ENCODE peak calls at places on chromosomes 12 and 14, in five cellular contexts. One of them, this sample, is unnamed.

GRCh38 chr12:51905507-51906438 is 1.5 kb upstream of the ACVRL1 start:
- DNase-seq in A549: no peak
- DNase-seq in adrenal gland: no peak
- DNase-seq in stomach: peak
- DNase-seq in dorsolateral prefrontal cortex: peak
- DNase-seq in this sample: no peak

GRCh38 chr12:74227846-74228545 is 309.6 kb upstream of the ATXN7L3B start:
- DNase-seq in stomach: no peak
- DNase-seq in adrenal gland: no peak
- DNase-seq in A549: no peak
- DNase-seq in dorsolateral prefrontal cortex: no peak
- DNase-seq in this sample: no peak

GRCh38 chr12:115419145-115419646 is 735.2 kb upstream of the TBX3 start:
- DNase-seq in dorsolateral prefrontal cortex: no peak
- DNase-seq in A549: no peak
- DNase-seq in stomach: no peak
- DNase-seq in adrenal gland: no peak
- DNase-seq in this sample: no peak

GRCh38 chr14:69475194-69475818 is 9.2 kb upstream of the PLEKHD1 start:
- DNase-seq in dorsolateral prefrontal cortex: no peak
- DNase-seq in A549: peak
- DNase-seq in adrenal gland: no peak
- DNase-seq in stomach: no peak
- DNase-seq in this sample: no peak

GRCh38 chr12:133130808-133131128 is 341 bp downstream of the ZNF10 start:
- DNase-seq in stomach: peak
- DNase-seq in adrenal gland: peak
- DNase-seq in A549: no peak
- DNase-seq in dorsolateral prefrontal cortex: peak
- DNase-seq in this sample: no peak

GRCh38 chr14:99169776-99170356 is 102.1 kb downstream of the BCL11B start:
- DNase-seq in stomach: peak
- DNase-seq in dorsolateral prefrontal cortex: no peak
- DNase-seq in adrenal gland: no peak
- DNase-seq in A549: no peak
- DNase-seq in this sample: no peak

GRCh38 chr14:25150401-25150800 is 100.5 kb upstream of the STXBP6 start:
- DNase-seq in A549: no peak
- DNase-seq in dorsolateral prefrontal cortex: no peak
- DNase-seq in adrenal gland: no peak
- DNase-seq in stomach: no peak
- DNase-seq in this sample: no peak

GRCh38 chr12:40104461-40105264 is 1.2 kb downstream of the SLC2A13 start:
- DNase-seq in dorsolateral prefrontal cortex: no peak
- DNase-seq in adrenal gland: peak
- DNase-seq in stomach: no peak
- DNase-seq in A549: peak
- DNase-seq in this sample: no peak

GRCh38 chr14:82855912-82856381 is 1322.3 kb upstream of the SEL1L start:
- DNase-seq in dorsolateral prefrontal cortex: no peak
- DNase-seq in A549: no peak
- DNase-seq in stomach: no peak
- DNase-seq in adrenal gland: no peak
- DNase-seq in this sample: no peak

GRCh38 chr14:94864421-94865195 is 94.7 kb upstream of the GSC start:
- DNase-seq in stomach: no peak
- DNase-seq in adrenal gland: no peak
- DNase-seq in dorsolateral prefrontal cortex: no peak
- DNase-seq in A549: no peak
- DNase-seq in this sample: no peak

GRCh38 chr12:30805959-30806358 is 51.2 kb upstream of the CAPRIN2 start:
- DNase-seq in adrenal gland: no peak
- DNase-seq in dorsolateral prefrontal cortex: no peak
- DNase-seq in A549: no peak
- DNase-seq in stomach: no peak
- DNase-seq in this sample: no peak

GRCh38 chr14:22452330-22452729 is 136.7 kb downstream of the DAD1 start:
- DNase-seq in dorsolateral prefrontal cortex: no peak
- DNase-seq in A549: no peak
- DNase-seq in adrenal gland: no peak
- DNase-seq in stomach: no peak
- DNase-seq in this sample: no peak

GRCh38 chr14:22449612-22449930 is 139.5 kb downstream of the DAD1 start:
- DNase-seq in dorsolateral prefrontal cortex: no peak
- DNase-seq in A549: no peak
- DNase-seq in stomach: no peak
- DNase-seq in adrenal gland: no peak
- DNase-seq in this sample: no peak

GRCh38 chr14:22448905-22449611 is 140.0 kb downstream of the DAD1 start:
- DNase-seq in A549: no peak
- DNase-seq in adrenal gland: no peak
- DNase-seq in stomach: no peak
- DNase-seq in dorsolateral prefrontal cortex: no peak
- DNase-seq in this sample: no peak

GRCh38 chr14:22450266-22450665 is 138.8 kb downstream of the DAD1 start:
- DNase-seq in dorsolateral prefrontal cortex: no peak
- DNase-seq in adrenal gland: no peak
- DNase-seq in stomach: no peak
- DNase-seq in A549: no peak
- DNase-seq in this sample: no peak

DNA sequence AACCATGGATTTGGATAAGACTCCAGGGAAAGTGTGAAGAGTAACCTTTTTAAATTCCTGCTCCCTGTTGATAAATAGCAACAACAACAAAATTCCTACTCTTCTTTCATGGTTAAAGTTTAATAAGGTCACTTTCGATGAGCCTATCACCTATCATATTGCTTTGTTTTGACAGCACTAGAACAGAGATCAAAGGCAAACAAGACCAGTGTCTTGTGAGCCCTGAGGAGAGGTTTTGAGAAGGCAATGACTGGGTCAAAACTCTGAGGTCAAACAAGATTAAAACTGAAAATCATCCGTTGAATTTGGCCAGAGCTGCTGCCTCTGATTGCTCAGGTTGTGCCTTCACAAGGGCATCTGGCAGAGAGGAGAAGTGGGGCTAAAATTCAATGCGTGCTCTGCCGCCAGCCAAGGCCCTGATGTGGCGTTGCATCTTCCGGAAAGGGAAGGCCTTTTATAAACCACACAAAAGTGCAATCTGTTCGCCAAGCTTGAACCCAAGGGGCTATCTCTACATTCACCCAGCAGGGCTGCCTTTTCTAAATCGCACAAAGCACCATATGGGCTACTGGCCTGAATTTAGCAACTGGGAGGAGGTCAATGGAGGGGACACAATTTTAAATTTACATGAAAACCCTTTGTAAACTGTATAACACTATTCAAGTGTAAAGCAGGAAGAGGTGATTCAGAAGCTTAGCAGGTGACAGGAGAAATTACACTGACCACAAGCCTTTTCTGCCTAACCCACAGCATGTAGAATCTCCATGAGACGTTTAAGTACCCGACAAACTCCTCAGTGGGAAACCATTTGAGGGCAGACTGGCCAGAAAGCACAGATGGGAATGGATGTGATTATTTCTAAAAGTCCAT is 140.8 kb downstream of the DAD1 start:
- DNase-seq in stomach: no peak
- DNase-seq in A549: no peak
- DNase-seq in dorsolateral prefrontal cortex: no peak
- DNase-seq in adrenal gland: no peak
- DNase-seq in this sample: no peak
- H3K4me3 ChIP-seq in stomach: no peak
- H3K4me3 ChIP-seq in A549: no peak
- H3K4me3 ChIP-seq in dorsolateral prefrontal cortex: no peak
- H3K4me3 ChIP-seq in adrenal gland: no peak
- H3K4me3 ChIP-seq in this sample: no peak

DNA sequence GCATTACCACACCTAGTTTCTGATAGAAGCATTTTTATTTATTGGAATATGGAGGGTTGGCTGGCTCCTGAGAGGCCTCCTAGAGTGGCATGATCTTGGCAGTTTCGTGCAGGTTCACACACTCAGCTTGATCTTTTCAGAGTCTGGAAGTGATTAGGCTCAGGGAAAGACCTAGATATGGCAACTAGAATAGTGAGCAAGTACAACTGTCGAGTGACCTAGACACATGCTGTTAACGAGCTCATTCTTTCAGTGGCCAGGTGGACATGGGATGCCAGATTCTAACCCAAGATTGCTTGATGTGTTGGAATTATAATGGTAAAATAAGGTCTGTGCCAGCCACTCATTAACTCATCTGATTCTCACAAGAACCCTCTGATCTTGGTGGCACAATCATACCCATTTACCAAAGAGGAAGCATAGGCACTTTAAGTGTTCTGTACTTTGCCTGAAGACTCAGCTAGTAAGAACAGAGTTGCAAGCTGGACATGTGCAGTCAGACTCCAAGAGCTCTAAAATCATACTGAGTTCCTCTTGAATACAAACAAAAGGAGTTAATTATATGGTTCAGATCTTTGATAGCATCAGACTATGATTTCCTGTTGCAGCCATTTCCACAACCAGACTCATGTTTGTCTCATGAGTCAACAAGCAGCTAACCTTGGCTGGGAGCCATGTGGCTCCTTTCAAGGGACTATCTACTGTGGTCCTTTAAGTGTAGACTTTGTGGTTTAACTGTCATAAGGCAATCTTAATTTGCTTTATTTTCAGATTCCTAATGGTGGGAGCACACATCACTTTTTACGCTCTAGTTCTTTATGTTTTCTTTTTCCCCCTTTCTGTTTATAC is 144.2 kb downstream of the PLEKHA5 start:
- DNase-seq in stomach: peak
- DNase-seq in dorsolateral prefrontal cortex: no peak
- DNase-seq in adrenal gland: peak
- DNase-seq in A549: peak
- DNase-seq in this sample: peak
- TF ChIP-seq CTCF in stomach: no peak
- TF ChIP-seq CTCF in dorsolateral prefrontal cortex: no peak
- TF ChIP-seq CTCF in adrenal gland: no peak
- TF ChIP-seq CTCF in A549: no peak
- TF ChIP-seq CTCF in this sample: no peak

GRCh38 chr14:104969741-104970230 is 8.4 kb downstream of the AHNAK2 start:
- DNase-seq in dorsolateral prefrontal cortex: no peak
- DNase-seq in A549: no peak
- DNase-seq in stomach: no peak
- DNase-seq in adrenal gland: no peak
- DNase-seq in this sample: no peak
- H3K4me3 ChIP-seq in dorsolateral prefrontal cortex: no peak
- H3K4me3 ChIP-seq in A549: peak
- H3K4me3 ChIP-seq in stomach: peak
- H3K4me3 ChIP-seq in adrenal gland: no peak
- H3K4me3 ChIP-seq in this sample: peak

GRCh38 chr14:68300608-68301007 is 481.0 kb downstream of the RAD51B start:
- DNase-seq in adrenal gland: no peak
- DNase-seq in A549: no peak
- DNase-seq in stomach: no peak
- DNase-seq in dorsolateral prefrontal cortex: no peak
- DNase-seq in this sample: no peak

GRCh38 chr14:68297011-68297410 is 477.4 kb downstream of the RAD51B start:
- DNase-seq in stomach: no peak
- DNase-seq in adrenal gland: no peak
- DNase-seq in dorsolateral prefrontal cortex: no peak
- DNase-seq in A549: no peak
- DNase-seq in this sample: no peak

GRCh38 chr14:68293404-68293803 is 473.8 kb downstream of the RAD51B start:
- DNase-seq in stomach: no peak
- DNase-seq in A549: no peak
- DNase-seq in adrenal gland: no peak
- DNase-seq in dorsolateral prefrontal cortex: no peak
- DNase-seq in this sample: no peak

GRCh38 chr14:68295316-68295816 is 475.8 kb downstream of the RAD51B start:
- DNase-seq in stomach: no peak
- DNase-seq in adrenal gland: peak
- DNase-seq in A549: no peak
- DNase-seq in dorsolateral prefrontal cortex: no peak
- DNase-seq in this sample: no peak

DNA sequence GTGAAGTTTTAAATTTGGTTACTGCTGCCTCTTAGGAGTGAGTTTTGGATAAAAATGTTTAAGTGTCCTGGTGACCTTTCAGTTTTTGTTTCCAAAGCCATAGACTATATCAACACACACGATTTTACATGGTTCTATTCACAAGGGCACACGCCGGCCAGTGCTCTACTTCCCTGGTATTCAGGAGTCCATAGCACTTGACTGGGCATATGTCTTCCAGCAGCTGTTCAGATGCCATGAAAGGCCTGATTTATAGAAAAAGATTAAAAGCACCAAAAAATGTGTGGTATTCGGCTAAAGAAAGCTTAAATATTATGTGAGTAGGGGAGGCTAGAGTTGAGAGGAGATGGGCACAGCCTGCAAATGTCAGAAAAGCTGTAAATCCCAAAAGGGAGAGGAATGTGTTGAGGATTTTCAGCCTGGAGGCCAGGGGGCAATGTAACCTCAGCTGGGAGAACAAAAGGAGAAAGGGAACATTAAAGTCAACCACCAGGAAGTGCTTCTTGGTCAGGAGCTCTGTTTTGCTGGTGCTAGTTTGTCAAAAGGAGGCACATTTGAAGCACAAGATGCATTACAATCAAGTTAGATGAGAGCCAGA is 478.4 kb downstream of the RAD51B start:
- DNase-seq in dorsolateral prefrontal cortex: no peak
- DNase-seq in adrenal gland: no peak
- DNase-seq in A549: no peak
- DNase-seq in stomach: no peak
- DNase-seq in this sample: no peak
- TF ChIP-seq CTCF in dorsolateral prefrontal cortex: no peak
- TF ChIP-seq CTCF in adrenal gland: peak
- TF ChIP-seq CTCF in A549: peak
- TF ChIP-seq CTCF in stomach: no peak
- TF ChIP-seq CTCF in this sample: peak